ENCODE peak calls at places on chromosomes 16 and 17, in six cellular contexts. X is progenitor cell of endocrine pancreas; O is HEK293T; U is central memory CD4-positive, alpha-beta T cell; A is AG09309; Y is lower leg skin. S is an unnamed sample.
A peak's percentile ranks its signal among the peaks of the same experiment; 100 is the strongest.

GRCh38 chr17:82424001-82424862 is 5.8 kb upstream of the OGFOD3 start:
- DNase-seq in Y (no peak), X (no peak), O (peak; percentile 55), U (peak; percentile 36), A (no peak), S (peak; percentile 30)

GRCh38 chr17:32487460-32488176 is 825 bp downstream of the CDK5R1 start:
- DNase-seq in Y (no peak), O (peak; percentile 13), A (no peak), U (no peak), X (no peak), S (peak; percentile 37)

GRCh38 chr17:75428775-75429469 is 23.4 kb upstream of the GRB2 start:
- DNase-seq in A (peak; percentile 64), O (no peak), Y (no peak), X (no peak), U (no peak), S (no peak)

GRCh38 chr16:31148281-31148728 is 1.6 kb downstream of the PRSS36 start:
- DNase-seq in O (no peak), X (no peak), A (no peak), Y (no peak), U (no peak), S (no peak)

GRCh38 chr17:83159204-83160049 is 80.0 kb downstream of the METRNL start:
- DNase-seq in A (no peak), Y (no peak), X (no peak), O (no peak), U (no peak), S (no peak)

GRCh38 chr16:72736074-72736473 is 311.9 kb downstream of the ZFHX3 start:
- DNase-seq in U (no peak), X (no peak), O (no peak), Y (no peak), A (no peak), S (no peak)

GRCh38 chr16:424623-425081 is 797 bp upstream of the RAB11FIP3 start:
- DNase-seq in U (no peak), A (no peak), O (no peak), Y (peak; percentile 36), X (no peak), S (no peak)

GRCh38 chr16:19071811-19072777 is 4.7 kb downstream of the COQ7 start:
- DNase-seq in Y (peak; percentile 30), O (peak; percentile 55), A (peak; percentile 16), U (peak; percentile 26), X (peak; percentile 45), S (peak; percentile 32)

GRCh38 chr16:1276580-1276878 is 20.7 kb downstream of the TPSD1 start:
- DNase-seq in O (no peak), A (no peak), X (no peak), U (no peak), Y (no peak), S (no peak)

GRCh38 chr16:47019563-47019962 is 46.1 kb upstream of the DNAJA2 start:
- DNase-seq in Y (no peak), O (no peak), A (no peak), U (no peak), X (no peak), S (no peak)

GRCh38 chr17:81867123-81867951 is 3.8 kb downstream of the ARHGDIA start:
- DNase-seq in U (no peak), Y (no peak), O (no peak), A (no peak), X (no peak), S (peak; percentile 34)

GRCh38 chr16:56691885-56692284 is 9.6 kb downstream of the MT1X start:
- DNase-seq in X (no peak), U (no peak), O (no peak), Y (peak; percentile 71), A (no peak), S (no peak)

GRCh38 chr17:34673516-34673915 is 94.1 kb downstream of the TMEM132E start:
- DNase-seq in Y (no peak), A (no peak), O (no peak), U (no peak), X (no peak), S (no peak)

GRCh38 chr16:17568239-17568638 is 97.5 kb upstream of the XYLT1 start:
- DNase-seq in Y (no peak), U (no peak), O (no peak), A (no peak), X (no peak), S (no peak)

GRCh38 chr16:88618182-88618955 is 20.0 kb upstream of the IL17C start:
- DNase-seq in U (no peak), A (no peak), Y (no peak), X (no peak), O (no peak), S (no peak)

GRCh38 chr16:70472786-70473433 is 18.5 kb downstream of the FCSK start:
- DNase-seq in O (no peak), Y (no peak), A (no peak), X (no peak), U (no peak), S (no peak)

GRCh38 chr16:81586421-81586820 is 141.8 kb downstream of the CMIP start:
- DNase-seq in Y (no peak), A (no peak), X (no peak), U (no peak), O (no peak), S (no peak)

GRCh38 chr16:19809121-19809635 is 75.5 kb downstream of the GPRC5B start:
- DNase-seq in X (no peak), U (no peak), O (no peak), Y (peak; percentile 23), A (no peak), S (no peak)

GRCh38 chr17:40992666-40993065 is 1.3 kb downstream of the KRTAP3-3 start:
- DNase-seq in U (no peak), A (no peak), Y (no peak), O (no peak), X (no peak), S (no peak)

GRCh38 chr17:58120195-58120822 is 27.9 kb upstream of the OR4D1 start:
- DNase-seq in Y (no peak), A (no peak), U (peak; percentile 47), O (peak; percentile 51), X (peak; percentile 50), S (peak; percentile 64)

GRCh38 chr16:27181020-27181419 is 22.3 kb upstream of the KDM8 start:
- DNase-seq in A (no peak), O (peak; percentile 19), U (no peak), Y (no peak), X (no peak), S (no peak)

GRCh38 chr17:66982011-66982508 is 17.6 kb downstream of the CACNG4 start:
- DNase-seq in Y (no peak), X (no peak), A (peak; percentile 46), U (no peak), O (no peak), S (no peak)

GRCh38 chr16:65663774-65664173 is 541.9 kb upstream of the CDH11 start:
- DNase-seq in O (no peak), U (no peak), X (no peak), Y (no peak), A (no peak), S (no peak)

GRCh38 chr17:80244871-80245509 is 15.7 kb upstream of the RNF213 start:
- DNase-seq in A (no peak), Y (no peak), O (no peak), U (no peak), X (no peak), S (no peak)

GRCh38 chr16:31183432-31184428 is 3.8 kb downstream of the FUS start:
- DNase-seq in X (no peak), O (no peak), Y (no peak), U (no peak), A (no peak), S (no peak)

GRCh38 chr16:53126390-53126789 is 71.6 kb downstream of the CHD9 start:
- DNase-seq in X (no peak), A (no peak), Y (no peak), O (no peak), U (no peak), S (no peak)

GRCh38 chr16:11030990-11031510 is 86.7 kb downstream of the CLEC16A start:
- DNase-seq in X (no peak), A (no peak), O (no peak), U (no peak), Y (no peak), S (no peak)

GRCh38 chr17:75878174-75878998 is at the start of gene TRIM47:
- DNase-seq in U (no peak), O (peak; percentile 42), X (no peak), Y (no peak), A (no peak), S (peak; percentile 46)

GRCh38 chr17:81345211-81346089 is 49.8 kb upstream of the BAHCC1 start:
- DNase-seq in X (peak; percentile 62), O (peak; percentile 70), A (peak; percentile 46), U (peak; percentile 24), Y (peak; percentile 80), S (peak; percentile 27)

GRCh38 chr17:38453951-38454421 is 25.7 kb downstream of the ARHGAP23 start:
- DNase-seq in A (no peak), O (no peak), Y (no peak), X (no peak), U (no peak), S (no peak)

GRCh38 chr17:9935408-9935807 is 30.3 kb upstream of the RCVRN start:
- DNase-seq in Y (peak; percentile 49), A (no peak), X (no peak), U (no peak), O (no peak), S (no peak)

GRCh38 chr16:88759245-88759975 is 25.6 kb downstream of the PIEZO1 start:
- DNase-seq in A (no peak), O (no peak), U (peak; percentile 64), X (no peak), Y (no peak), S (peak; percentile 39)

GRCh38 chr16:81324808-81325207 is 10.0 kb downstream of the GAN start:
- DNase-seq in X (no peak), U (no peak), Y (no peak), A (no peak), O (no peak), S (no peak)

GRCh38 chr16:87710887-87711286 is 54.9 kb downstream of the KLHDC4 start:
- DNase-seq in U (no peak), O (no peak), X (no peak), Y (no peak), A (no peak), S (no peak)

GRCh38 chr16:47644166-47644565 is 183.0 kb downstream of the PHKB start:
- DNase-seq in O (no peak), U (no peak), X (no peak), A (peak; percentile 43), Y (no peak), S (no peak)

S was measured in naive thymus-derived CD4-positive, alpha-beta T cell.